ENCODE peak calls at places on chromosomes 6 and 20, in six cellular contexts. S is HTR-8/SVneo, X is cerebellar cortex, F is Right ventricle myocardium superior, B is dermis blood vessel endothelial cell, J is foreskin fibroblast. E is an unnamed sample.

GRCh38 chr6:166351715-166352285 is 9.5 kb upstream of the SFT2D1 start:
- DNase-seq in B (peak), S (no peak), X (no peak), F (no peak), J (no peak), E (no peak)

GRCh38 chr6:134619789-134620188 is 301.9 kb upstream of the SGK1 start:
- DNase-seq in B (no peak), J (peak), X (no peak), F (no peak), S (no peak), E (no peak)

GRCh38 chr20:18404172-18404571 is 62.7 kb downstream of the DZANK1 start:
- DNase-seq in F (no peak), S (no peak), J (no peak), X (no peak), B (no peak), E (no peak)

GRCh38 chr6:160137989-160138835 is 16.6 kb downstream of the SLC22A1 start:
- DNase-seq in J (peak), S (peak), F (peak), X (peak), B (peak), E (no peak)

GRCh38 chr6:148064406-148065134 is 278.1 kb upstream of the SASH1 start:
- DNase-seq in B (peak), J (no peak), S (peak), X (no peak), F (no peak), E (no peak)

GRCh38 chr20:53224851-53225250 is 252.7 kb downstream of the TSHZ2 start:
- DNase-seq in S (no peak), X (no peak), B (no peak), J (no peak), F (no peak), E (no peak)

GRCh38 chr6:149248688-149249369 is 68.7 kb upstream of the TAB2 start:
- DNase-seq in B (no peak), X (no peak), F (no peak), S (no peak), J (no peak), E (no peak)

GRCh38 chr20:19451591-19452295 is 239.3 kb downstream of the SLC24A3 start:
- DNase-seq in B (no peak), J (no peak), F (no peak), S (no peak), X (no peak), E (no peak)

GRCh38 chr20:57618091-57618765 is 2.0 kb downstream of the ZBP1 start:
- DNase-seq in S (peak), F (no peak), X (no peak), B (peak), J (no peak), E (no peak)

GRCh38 chr6:113148576-113148975 is 708.6 kb upstream of the MARCKS start:
- DNase-seq in F (no peak), S (no peak), J (peak), B (no peak), X (no peak), E (no peak)

GRCh38 chr6:155495011-155495768 is 39.6 kb upstream of the NOX3 start:
- DNase-seq in F (no peak), X (peak), J (peak), S (peak), B (peak), E (peak)

GRCh38 chr6:125989631-125990030 is 3.3 kb downstream of the TRMT11 start:
- DNase-seq in J (no peak), F (no peak), B (peak), X (no peak), S (no peak), E (no peak)

GRCh38 chr6:144066745-144067484 is 28.5 kb downstream of the SF3B5 start:
- DNase-seq in F (no peak), J (no peak), S (no peak), B (no peak), X (no peak), E (no peak)

GRCh38 chr20:38726849-38727601 is 2.7 kb downstream of the SLC32A1 start:
- DNase-seq in F (no peak), B (peak), X (peak), J (no peak), S (no peak), E (no peak)

GRCh38 chr6:36677059-36677749 is 1.3 kb upstream of the CDKN1A start:
- DNase-seq in B (peak), J (no peak), F (no peak), X (no peak), S (no peak), E (no peak)

GRCh38 chr6:156804402-156804801 is 27.2 kb downstream of the ARID1B start:
- DNase-seq in S (no peak), B (no peak), J (no peak), F (no peak), X (no peak), E (no peak)

E was measured in GOT3.